ENCODE peak calls at places on chromosome 4, in nine cellular contexts. W, N, C, O, P, F, H, J and A are unnamed samples.
A peak's percentile ranks its signal among the peaks of the same experiment; 100 is the strongest.

GRCh38 chr4:85837334-85837733 is 362.4 kb downstream of the ARHGAP24 start:
- DNase-seq in F (no peak), N (no peak), P (no peak), H (no peak), J (no peak), O (no peak), W (peak; percentile 21), C (no peak), A (no peak)

GRCh38 chr4:100414016-100414790 is 103.6 kb downstream of the EMCN start:
- DNase-seq in H (peak; percentile 49), N (no peak), P (no peak), J (no peak), W (no peak), O (no peak), F (no peak), C (no peak), A (no peak)

GRCh38 chr4:7208509-7209451 is 16.4 kb downstream of the SORCS2 start:
- DNase-seq in F (no peak), C (no peak), O (no peak), W (no peak), J (no peak), H (no peak), N (no peak), P (no peak), A (no peak)

GRCh38 chr4:154877110-154877760 is 96.2 kb downstream of the RBM46 start:
- DNase-seq in H (peak; percentile 33), J (no peak), W (peak; percentile 46), O (no peak), P (no peak), F (no peak), N (no peak), C (no peak), A (no peak)

GRCh38 chr4:73451978-73452747 is 16.1 kb downstream of the AFP start:
- DNase-seq in O (no peak), H (peak; percentile 15), J (no peak), F (no peak), W (peak; percentile 32), C (no peak), N (no peak), P (no peak), A (no peak)

GRCh38 chr4:70183168-70183939 is 12.2 kb upstream of the ODAM start:
- DNase-seq in P (no peak), H (peak; percentile 23), O (no peak), F (peak; percentile 82), C (peak; percentile 45), W (peak; percentile 84), N (no peak), J (no peak), A (no peak)

GRCh38 chr4:79881407-79881806 is 191.6 kb downstream of the ANTXR2 start:
- DNase-seq in H (no peak), C (no peak), W (no peak), J (no peak), O (no peak), F (no peak), P (no peak), N (no peak), A (no peak)

GRCh38 chr4:68864438-68865177 is 48.8 kb downstream of the UGT2B10 start:
- DNase-seq in J (no peak), F (no peak), P (no peak), O (no peak), N (no peak), H (no peak), W (no peak), C (peak; percentile 80), A (no peak)

GRCh38 chr4:4440333-4441061 is 53.6 kb downstream of the NSG1 start:
- DNase-seq in O (no peak), J (no peak), N (no peak), H (peak; percentile 13), P (no peak), F (no peak), C (no peak), W (no peak), A (no peak)

GRCh38 chr4:153622778-153623240 is 61.3 kb upstream of the TLR2 start:
- DNase-seq in W (no peak), C (no peak), O (no peak), F (no peak), P (no peak), J (no peak), N (no peak), H (no peak), A (no peak)

GRCh38 chr4:177951026-177951425 is 508.8 kb upstream of the AGA start:
- DNase-seq in H (no peak), W (no peak), C (no peak), N (no peak), O (no peak), F (no peak), P (no peak), J (no peak), A (no peak)

GRCh38 chr4:54064317-54065275 is at the start of gene CHIC2:
- DNase-seq in O (peak; percentile 90), C (peak; percentile 98), N (peak; percentile 98), W (peak; percentile 97), F (peak; percentile 96), H (peak; percentile 94), P (peak; percentile 96), J (peak; percentile 97), A (peak; percentile 97)

GRCh38 chr4:46432923-46433322 is 43.0 kb upstream of the GABRA2 start:
- DNase-seq in H (peak; percentile 22), C (no peak), P (no peak), J (no peak), N (no peak), F (no peak), W (peak; percentile 80), O (no peak), A (no peak)

GRCh38 chr4:45079616-45080015 is 353.3 kb upstream of the GNPDA2 start:
- DNase-seq in C (no peak), W (no peak), O (no peak), F (no peak), P (no peak), H (no peak), J (no peak), N (no peak), A (no peak)

GRCh38 chr4:140372607-140373327 is 679 bp upstream of the SCOC start:
- DNase-seq in F (peak; percentile 12), W (peak; percentile 14), C (peak; percentile 51), H (peak; percentile 19), O (no peak), N (no peak), J (no peak), P (no peak), A (no peak)

DNA sequence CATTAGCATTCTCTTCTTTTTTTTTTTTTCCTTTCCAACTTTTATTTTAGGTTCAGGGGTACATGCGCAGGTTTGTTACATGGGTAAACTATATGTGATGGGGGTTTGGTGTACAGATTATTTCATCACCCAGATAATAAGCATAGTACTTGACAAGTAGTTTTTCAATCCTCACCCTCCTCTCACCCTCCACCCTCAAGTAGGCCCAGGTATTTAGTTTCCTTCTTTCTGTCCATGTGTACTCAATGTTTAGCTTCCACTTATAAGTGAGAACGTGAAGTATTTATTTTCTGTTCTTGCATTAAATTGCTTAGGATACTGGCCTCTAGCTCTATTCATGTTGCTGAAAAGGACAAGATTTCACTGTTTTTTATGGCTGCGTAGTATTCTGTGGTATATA is 140.8 kb upstream of the PGRMC2 start:
- DNase-seq in H (no peak), C (no peak), F (no peak), N (no peak), P (no peak), W (no peak), O (no peak), J (no peak), A (no peak)
- H3K27ac ChIP-seq in H (no peak overlapping the region), C (no peak overlapping the region), F (no peak overlapping the region), N (no peak overlapping the region), P (no peak overlapping the region), W (no peak overlapping the region), O (no peak overlapping the region), J (no peak overlapping the region), A (no peak overlapping the region)

GRCh38 chr4:13907255-13907751 is 279.8 kb upstream of the BOD1L1 start:
- DNase-seq in H (peak; percentile 99), P (no peak), N (peak; percentile 80), C (peak; percentile 52), F (no peak), O (no peak), J (no peak), W (peak; percentile 91), A (no peak)
- TF ChIP-seq CTCF in H (peak; percentile 46), P (no peak), N (no peak), C (no peak), F (peak; percentile 13), O (no peak), J (no peak), W (peak; percentile 29), A (no peak)

DNA sequence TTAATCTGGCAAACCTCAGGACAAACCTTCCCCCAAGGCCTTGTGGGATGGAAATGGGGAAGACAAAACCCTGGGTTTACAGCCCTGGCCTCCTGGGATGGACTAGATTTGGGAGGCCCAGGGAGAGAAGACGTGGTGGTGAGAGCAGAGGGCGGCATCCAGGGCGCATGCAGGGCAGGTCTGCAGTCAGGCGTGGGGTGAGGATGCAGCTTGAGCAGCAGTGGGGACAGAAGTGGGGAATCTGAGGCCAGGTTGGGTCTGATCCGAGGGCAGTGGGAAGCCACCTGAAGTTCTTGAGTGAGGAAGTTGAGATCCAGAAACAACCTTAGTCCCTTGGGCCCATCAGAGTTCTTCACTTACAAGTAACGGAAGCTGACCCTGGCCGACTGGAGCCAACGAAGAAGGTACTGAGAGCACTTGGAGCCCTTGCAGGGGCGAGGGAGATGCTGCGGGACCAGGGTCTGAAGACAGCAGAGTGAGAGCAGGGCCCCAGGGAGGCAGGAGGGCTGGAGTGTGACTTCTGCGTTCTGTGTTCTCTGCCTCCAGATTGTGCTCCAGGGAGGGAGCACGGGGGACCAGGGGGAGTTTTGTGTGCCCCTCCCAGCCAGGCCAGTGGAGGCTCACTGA is 42.0 kb upstream of the GPR78 start:
- DNase-seq in H (no peak), J (no peak), O (no peak), C (no peak), N (no peak), W (no peak), P (no peak), F (no peak), A (no peak)
- H3K27ac ChIP-seq in H (no peak overlapping the region), J (no peak overlapping the region), O (no peak overlapping the region), C (no peak overlapping the region), N (no peak overlapping the region), W (no peak overlapping the region), P (no peak overlapping the region), F (no peak overlapping the region), A (no peak overlapping the region)

GRCh38 chr4:87035881-87036509 is 101.2 kb downstream of the AFF1 start:
- DNase-seq in P (no peak), H (no peak), J (no peak), N (no peak), W (no peak), F (no peak), C (no peak), O (no peak), A (no peak)

GRCh38 chr4:87032884-87033533 is 98.2 kb downstream of the AFF1 start:
- DNase-seq in N (peak; percentile 26), C (no peak), P (no peak), J (no peak), H (peak; percentile 82), O (no peak), W (peak; percentile 94), F (peak; percentile 59), A (no peak)

GRCh38 chr4:87034527-87034926 is 99.7 kb downstream of the AFF1 start:
- DNase-seq in P (no peak), F (no peak), O (no peak), N (no peak), J (no peak), C (no peak), W (no peak), H (no peak), A (no peak)

GRCh38 chr4:87031946-87032345 is 97.1 kb downstream of the AFF1 start:
- DNase-seq in W (peak; percentile 42), H (no peak), N (no peak), O (no peak), P (no peak), F (peak; percentile 47), J (no peak), C (no peak), A (no peak)

GRCh38 chr4:87033902-87034301 is 99.1 kb downstream of the AFF1 start:
- DNase-seq in H (no peak), C (no peak), O (no peak), J (no peak), N (peak; percentile 66), W (no peak), F (peak; percentile 67), P (no peak), A (no peak)
- TF ChIP-seq CTCF in H (no peak), C (no peak), O (no peak), J (no peak), N (no peak), W (no peak), F (peak; percentile 22), P (no peak), A (no peak)